ENCODE peak calls at places on chromosomes 5 and 9, in seven cellular contexts. Q is activated CD8-positive, alpha-beta memory T cell treated with anti-CD3 and anti-CD28 coated beads for 1 hour; N is ACHN; J is HEK293T; A is G401; R is hippocampal formation; U is HepG2. O is an unnamed sample.

GRCh38 chr9:120382453-120382852 is 197.5 kb downstream of the CDK5RAP2 start:
- DNase-seq in J (no peak), U (no peak), A (no peak), N (no peak), Q (no peak), R (no peak), O (no peak)

GRCh38 chr5:72296251-72296650 is 23.8 kb downstream of the MRPS27 start:
- DNase-seq in N (no peak), A (peak), J (no peak), Q (no peak), R (no peak), U (no peak), O (no peak)

GRCh38 chr5:146818790-146819189 is 59.8 kb downstream of the PPP2R2B start:
- DNase-seq in A (no peak), U (no peak), R (peak), J (no peak), N (no peak), Q (no peak), O (no peak)

GRCh38 chr9:124535846-124536245 is 28.6 kb upstream of the NR5A1 start:
- DNase-seq in N (no peak), U (no peak), R (no peak), A (no peak), Q (no peak), J (no peak), O (no peak)

GRCh38 chr5:107937710-107938355 is 267.1 kb upstream of the EFNA5 start:
- DNase-seq in U (peak), A (no peak), N (no peak), Q (no peak), J (no peak), R (no peak), O (no peak)

GRCh38 chr5:175464414-175465233 is 13.7 kb upstream of the SFXN1 start:
- DNase-seq in J (peak), U (peak), N (peak), Q (no peak), R (peak), A (peak), O (peak)

GRCh38 chr5:50663636-50664035 is 2.8 kb upstream of the PARP8 start:
- DNase-seq in N (no peak), U (no peak), Q (no peak), J (no peak), R (no peak), A (no peak), O (no peak)

GRCh38 chr5:23302438-23302837 is 205.0 kb upstream of the PRDM9 start:
- DNase-seq in A (no peak), N (peak), Q (no peak), U (no peak), R (no peak), J (peak), O (no peak)

GRCh38 chr9:114301798-114302565 is 20.9 kb upstream of the ORM1 start:
- DNase-seq in A (no peak), J (no peak), R (no peak), N (no peak), Q (no peak), U (no peak), O (no peak)

GRCh38 chr5:155222393-155222792 is 208.8 kb downstream of the KIF4B start:
- DNase-seq in Q (no peak), U (no peak), J (no peak), R (no peak), A (no peak), N (no peak), O (no peak)

GRCh38 chr5:1511651-1512540 is 11.9 kb downstream of the LPCAT1 start:
- DNase-seq in A (no peak), Q (no peak), R (no peak), N (peak), J (no peak), U (no peak), O (peak)

GRCh38 chr5:56763711-56764466 is 51.5 kb upstream of the MAP3K1 start:
- DNase-seq in J (no peak), N (no peak), U (peak), R (peak), A (peak), Q (no peak), O (peak)